ENCODE peak calls at places on chromosomes 12 and 14, in seven cellular contexts. I is Panc1, C is HepG2, J is HCT116, W is SK-N-SH, T is K562, G is H1. X is an unnamed sample.
A peak's percentile ranks its signal among the peaks of the same experiment; 100 is the strongest.

GRCh38 chr14:51780741-51781140 is 79.7 kb upstream of the GNG2 start:
- DNase-seq in I (no peak), C (no peak), J (no peak), W (no peak), T (no peak), G (no peak), X (no peak)

GRCh38 chr14:55389330-55389729 is 22.3 kb downstream of the ATG14 start:
- DNase-seq in I (no peak), C (no peak), J (no peak), W (no peak), T (no peak), G (no peak), X (no peak)

GRCh38 chr14:50040401-50040775 is 76.0 kb downstream of the VCPKMT start:
- DNase-seq in I (no peak), C (peak; percentile 39), J (no peak), W (no peak), T (no peak), G (no peak), X (no peak)

GRCh38 chr12:53811606-53812005 is 59.8 kb upstream of the CISTR start:
- DNase-seq in I (no peak), C (no peak), J (no peak), W (no peak), T (no peak), G (no peak), X (no peak)

GRCh38 chr14:71725802-71726638 is 206.2 kb upstream of the RGS6 start:
- DNase-seq in I (no peak), C (no peak), J (no peak), W (no peak), T (no peak), G (no peak), X (no peak)

GRCh38 chr14:26596722-26597030 is 1.2 kb downstream of the NOVA1 start:
- DNase-seq in I (no peak), C (no peak), J (no peak), W (no peak), T (no peak), G (no peak), X (no peak)

GRCh38 chr12:123938679-123939480 is 33.8 kb downstream of the CCDC92 start:
- DNase-seq in I (no peak), C (no peak), J (no peak), W (peak; percentile 70), T (peak; percentile 55), G (no peak), X (no peak)

GRCh38 chr12:114450019-114450418 is 44.1 kb upstream of the TBX5 start:
- DNase-seq in I (no peak), C (no peak), J (no peak), W (no peak), T (no peak), G (no peak), X (no peak)

GRCh38 chr14:26939756-26940155 is 341.9 kb upstream of the NOVA1 start:
- DNase-seq in I (no peak), C (no peak), J (no peak), W (no peak), T (no peak), G (no peak), X (no peak)

GRCh38 chr12:2323538-2324261 is 270.9 kb downstream of the CACNA1C start:
- DNase-seq in I (no peak), C (no peak), J (no peak), W (no peak), T (no peak), G (no peak), X (no peak)

GRCh38 chr12:40058721-40059190 is 47.1 kb downstream of the SLC2A13 start:
- DNase-seq in I (no peak), C (no peak), J (no peak), W (no peak), T (no peak), G (no peak), X (no peak)

GRCh38 chr14:79084861-79085260 is 914.7 kb downstream of the NRXN3 start:
- DNase-seq in I (no peak), C (no peak), J (no peak), W (no peak), T (no peak), G (no peak), X (no peak)

GRCh38 chr14:104650057-104650980 is 39.1 kb upstream of the INF2 start:
- DNase-seq in I (no peak), C (peak; percentile 37), J (no peak), W (peak; percentile 98), T (peak; percentile 80), G (peak; percentile 60), X (no peak)

GRCh38 chr14:83594874-83595273 is 1935.1 kb upstream of the FLRT2 start:
- DNase-seq in I (no peak), C (no peak), J (no peak), W (no peak), T (no peak), G (no peak), X (no peak)

GRCh38 chr14:30873308-30874119 is 845 bp upstream of the COCH start:
- DNase-seq in I (no peak), C (no peak), J (no peak), W (no peak), T (peak; percentile 13), G (no peak), X (no peak)

GRCh38 chr12:54890339-54890738 is 36.0 kb downstream of the MUCL1 start:
- DNase-seq in I (no peak), C (no peak), J (no peak), W (no peak), T (no peak), G (no peak), X (no peak)

GRCh38 chr14:56555921-56556570 is 23.6 kb upstream of the TMEM260 start:
- DNase-seq in I (peak; percentile 24), C (peak; percentile 76), J (peak; percentile 60), W (peak; percentile 11), T (peak; percentile 41), G (no peak), X (no peak)

GRCh38 chr14:24226477-24226876 is 5.7 kb downstream of the NEDD8 start:
- DNase-seq in I (no peak), C (no peak), J (no peak), W (no peak), T (no peak), G (no peak), X (no peak)

GRCh38 chr14:33990790-33991189 is 39.9 kb upstream of the EGLN3 start:
- DNase-seq in I (no peak), C (no peak), J (no peak), W (no peak), T (no peak), G (no peak), X (no peak)

GRCh38 chr12:46320731-46321130 is 51.8 kb downstream of the SLC38A2 start:
- DNase-seq in I (no peak), C (no peak), J (no peak), W (no peak), T (no peak), G (no peak), X (no peak)

GRCh38 chr12:68863109-68863770 is 55.3 kb downstream of the MDM2 start:
- DNase-seq in I (no peak), C (no peak), J (no peak), W (no peak), T (no peak), G (no peak), X (no peak)

DNA sequence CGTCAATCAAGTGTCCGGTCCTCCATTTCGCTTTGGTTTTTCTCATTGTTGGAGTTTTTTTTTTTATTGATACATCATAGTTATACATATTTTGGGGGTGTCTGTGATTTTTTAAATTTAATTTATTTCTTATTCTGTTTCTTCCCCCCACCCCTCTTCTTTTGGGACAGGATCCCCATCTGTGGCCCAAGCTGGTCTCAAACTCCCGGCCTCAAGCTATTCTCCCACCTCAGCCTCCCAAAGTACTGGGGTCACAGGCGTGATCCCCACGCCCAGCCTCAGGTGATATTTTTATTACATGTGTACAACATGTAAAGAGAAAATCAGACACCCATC is 51.3 kb upstream of the ZFP36L1 start:
- DNase-seq in I (no peak), C (no peak), J (no peak), W (no peak), T (no peak), G (no peak), X (no peak)
- H3K4me3 ChIP-seq in I (no peak overlapping the region), C (peak overlapping the region; percentile 56), J (no peak overlapping the region), W (peak overlapping the region; percentile 23), T (peak overlapping the region; percentile 27), G (no peak overlapping the region), X (no peak overlapping the region)

GRCh38 chr14:42532194-42532593 is 925.5 kb downstream of the LRFN5 start:
- DNase-seq in I (no peak), C (no peak), J (no peak), W (no peak), T (no peak), G (no peak), X (no peak)

GRCh38 chr14:42533476-42533875 is 926.8 kb downstream of the LRFN5 start:
- DNase-seq in I (no peak), C (no peak), J (no peak), W (no peak), T (no peak), G (no peak), X (no peak)

GRCh38 chr14:42535397-42535796 is 928.7 kb downstream of the LRFN5 start:
- DNase-seq in I (no peak), C (no peak), J (no peak), W (no peak), T (no peak), G (no peak), X (no peak)
- TF ChIP-seq SIN3A in I (no peak), C (no peak), J (no peak), W (no peak), T (no peak), G (no peak), X (no peak)

GRCh38 chr14:59868021-59868420 is 2.6 kb downstream of the RTN1 start:
- DNase-seq in I (no peak), C (no peak), J (no peak), W (no peak), T (no peak), G (no peak), X (no peak)

GRCh38 chr14:59870277-59871165 is at the start of gene RTN1:
- DNase-seq in I (no peak), C (no peak), J (no peak), W (peak; percentile 82), T (no peak), G (peak; percentile 23), X (no peak)

GRCh38 chr14:59869381-59870255 is 958 bp downstream of the RTN1 start:
- DNase-seq in I (no peak), C (no peak), J (no peak), W (peak; percentile 53), T (no peak), G (no peak), X (no peak)

GRCh38 chr14:59871166-59871495 is 555 bp upstream of the RTN1 start:
- DNase-seq in I (no peak), C (no peak), J (no peak), W (no peak), T (no peak), G (no peak), X (no peak)
- H3K4me3 ChIP-seq in I (peak overlapping the region; percentile 39), C (peak overlapping the region; percentile 64), J (peak overlapping the region; percentile 19), W (peak overlapping the region; percentile 82), T (no peak overlapping the region), G (peak overlapping the region; percentile 55), X (peak overlapping the region; percentile 67)

DNA sequence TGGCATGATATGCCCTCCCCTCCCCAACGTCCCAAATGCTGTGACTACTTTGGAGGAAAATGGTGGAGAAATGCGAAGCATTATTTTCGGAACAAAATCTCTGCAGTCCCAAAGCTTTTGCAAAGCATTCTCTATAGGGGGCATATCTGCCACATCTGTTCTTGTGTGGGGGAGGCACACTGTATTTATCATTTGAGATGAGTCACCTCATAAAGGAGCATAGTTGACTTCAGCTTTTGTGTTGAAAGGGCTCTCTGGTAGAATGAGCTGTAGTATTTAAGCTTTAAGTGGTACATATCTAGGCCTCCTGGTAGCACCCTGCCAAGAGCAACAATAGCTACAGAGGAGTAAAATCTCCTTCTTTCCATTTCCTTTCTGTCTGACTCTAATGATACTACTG is 447.5 kb downstream of the ADAMTS20 start:
- DNase-seq in I (no peak), C (no peak), J (no peak), W (no peak), T (no peak), G (no peak), X (no peak)
- TF ChIP-seq SIN3A in I (no peak), C (no peak), J (no peak), W (no peak), T (no peak), G (no peak), X (no peak)